ENCODE peak calls at places on chromosomes 13 and 19, in six cellular contexts. C is GM12878, S is K562, U is SK-N-SH, K is HepG2, R is H1. V is an unnamed sample.
A peak's percentile ranks its signal among the peaks of the same experiment; 100 is the strongest.

GRCh38 chr19:10872551-10873107 is 1.3 kb downstream of the CARM1 start:
- DNase-seq in C (no peak), S (no peak), U (no peak), K (no peak), R (no peak), V (no peak)

GRCh38 chr19:40144151-40144550 is 47.1 kb upstream of the MAP3K10 start:
- DNase-seq in C (no peak), S (no peak), U (no peak), K (no peak), R (no peak), V (no peak)

GRCh38 chr19:38640368-38640767 is 7.1 kb upstream of the ACTN4 start:
- DNase-seq in C (no peak), S (no peak), U (no peak), K (no peak), R (no peak), V (no peak)

GRCh38 chr13:107992542-107992941 is 222.8 kb downstream of the LIG4 start:
- DNase-seq in C (no peak), S (peak; percentile 17), U (no peak), K (no peak), R (no peak), V (no peak)

GRCh38 chr19:18620311-18620710 is 7.6 kb downstream of the TMEM59L start:
- DNase-seq in C (no peak), S (no peak), U (no peak), K (no peak), R (no peak), V (no peak)

GRCh38 chr19:5664515-5664914 is 15.8 kb downstream of the MICOS13 start:
- DNase-seq in C (no peak), S (no peak), U (no peak), K (no peak), R (no peak), V (no peak)

GRCh38 chr19:57419439-57419838 is 8.5 kb downstream of the ZNF17 start:
- DNase-seq in C (no peak), S (no peak), U (no peak), K (no peak), R (no peak), V (no peak)

GRCh38 chr13:85544756-85545155 is 254.5 kb downstream of the SLITRK6 start:
- DNase-seq in C (no peak), S (no peak), U (no peak), K (no peak), R (no peak), V (no peak)

GRCh38 chr13:99384468-99384867 is 77.3 kb upstream of the GPR183 start:
- DNase-seq in C (no peak), S (no peak), U (no peak), K (no peak), R (no peak), V (no peak)

GRCh38 chr19:3818479-3818878 is 32.3 kb upstream of the MATK start:
- DNase-seq in C (no peak), S (no peak), U (no peak), K (no peak), R (no peak), V (peak; percentile 2)

GRCh38 chr13:44011036-44011435 is 131.3 kb downstream of the LACC1 start:
- DNase-seq in C (no peak), S (no peak), U (no peak), K (no peak), R (no peak), V (no peak)

GRCh38 chr13:29935309-29935981 is 85.0 kb upstream of the UBL3 start:
- DNase-seq in C (peak; percentile 74), S (no peak), U (no peak), K (no peak), R (no peak), V (peak; percentile 11)

GRCh38 chr19:55473613-55474012 is 2.8 kb upstream of the ZNF628 start:
- DNase-seq in C (no peak), S (no peak), U (no peak), K (no peak), R (no peak), V (no peak)

GRCh38 chr13:76609643-76610042 is 276.6 kb downstream of the KCTD12 start:
- DNase-seq in C (no peak), S (no peak), U (no peak), K (no peak), R (no peak), V (no peak)

GRCh38 chr13:114109646-114110045 is 22.8 kb downstream of the RASA3 start:
- DNase-seq in C (no peak), S (no peak), U (peak; percentile 85), K (no peak), R (no peak), V (no peak)

GRCh38 chr13:112875627-112876026 is 93.4 kb upstream of the MCF2L start:
- DNase-seq in C (no peak), S (no peak), U (no peak), K (no peak), R (no peak), V (no peak)

DNA sequence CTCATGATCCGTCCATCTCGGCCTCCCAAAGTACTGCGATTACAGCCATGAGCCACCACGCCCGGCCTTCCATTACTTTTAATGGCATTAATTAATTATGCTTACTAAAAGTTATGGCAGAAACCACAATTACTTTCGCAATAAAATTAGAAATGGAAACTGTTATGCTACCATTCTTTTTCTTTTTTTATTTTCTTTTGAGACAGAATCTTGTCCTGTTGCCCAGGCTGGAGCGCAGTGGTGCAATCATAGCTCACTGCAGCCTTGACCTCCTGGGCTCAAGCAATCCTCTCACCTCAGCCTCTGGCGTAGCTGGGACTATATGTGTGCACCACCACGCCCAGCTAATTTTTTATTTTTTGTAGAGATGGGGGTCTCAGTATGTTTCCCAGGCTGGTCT is 4.6 kb upstream of the BST2 start:
- DNase-seq in C (no peak), S (no peak), U (no peak), K (no peak), R (no peak), V (no peak)
- TF ChIP-seq GABPA in C (no peak), S (no peak), U (no peak), K (no peak), R (no peak), V (no peak)

DNA sequence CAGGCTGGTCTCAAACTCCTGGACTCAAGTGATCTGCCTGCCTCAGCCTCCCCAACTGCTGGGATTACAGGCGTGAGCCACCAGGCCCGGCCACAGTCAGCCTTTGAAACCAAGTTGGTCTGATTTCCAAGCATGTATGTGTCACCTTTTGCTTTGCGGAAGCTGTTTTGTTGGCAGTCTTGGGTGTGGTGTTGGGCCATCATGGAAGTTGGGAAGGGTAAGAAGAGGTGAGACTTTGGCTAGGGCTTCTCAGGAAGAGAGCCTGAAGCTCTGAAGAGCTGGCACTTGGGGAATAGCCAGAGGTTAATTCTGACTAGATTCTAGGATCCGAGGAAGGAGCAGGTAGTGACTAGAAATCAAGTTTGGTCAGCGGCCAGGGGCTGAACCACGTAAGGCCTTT is 2.8 kb downstream of the RSPH6A start:
- DNase-seq in C (no peak), S (no peak), U (no peak), K (no peak), R (no peak), V (no peak)
- TF ChIP-seq GABPA in C (no peak), S (no peak), U (no peak), K (no peak), R (no peak), V (no peak)

GRCh38 chr13:110913322-110913721 is 1.5 kb downstream of the ANKRD10 start:
- DNase-seq in C (no peak), S (no peak), U (no peak), K (peak; percentile 28), R (no peak), V (peak; percentile 33)
- TF ChIP-seq GABPA in C (no peak), S (no peak), U (no peak), K (no peak), R (no peak), V (no peak)

GRCh38 chr19:50827476-50827875 is 3.9 kb upstream of the KLK1 start:
- DNase-seq in C (no peak), S (no peak), U (no peak), K (no peak), R (no peak), V (no peak)
- TF ChIP-seq GABPA in C (no peak), S (no peak), U (no peak), K (no peak), R (no peak), V (no peak)

DNA sequence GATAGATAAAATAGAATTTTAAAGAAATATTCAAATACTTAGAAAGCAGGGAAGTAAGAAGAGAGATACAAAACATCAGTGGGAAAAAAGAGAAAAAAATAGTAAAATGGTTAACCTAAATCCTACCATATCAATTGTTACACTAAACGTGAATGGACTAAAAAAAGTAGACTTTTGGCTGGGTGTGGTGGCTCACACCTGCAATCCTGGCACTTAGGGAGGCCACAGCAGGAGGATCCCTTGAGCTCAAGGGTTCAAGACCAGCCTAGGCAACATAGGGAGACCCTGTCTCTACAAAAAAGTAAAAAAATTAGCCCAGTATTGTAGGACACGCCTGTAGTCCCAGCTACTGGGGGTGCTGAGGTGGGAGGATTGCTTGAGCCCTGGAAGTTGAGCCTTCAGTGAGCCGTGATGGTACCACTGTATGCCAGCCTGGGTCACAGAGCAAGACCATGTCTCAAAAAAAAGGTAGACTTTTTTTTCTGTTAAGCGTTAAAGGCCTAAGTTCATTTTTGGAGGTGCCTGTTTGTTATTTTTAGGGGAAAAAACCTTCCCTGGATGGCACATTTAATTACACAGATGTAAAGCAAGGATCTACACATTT is 29.6 kb downstream of the KLF5 start:
- DNase-seq in C (no peak), S (no peak), U (no peak), K (no peak), R (no peak), V (no peak)
- TF ChIP-seq GABPA in C (no peak), S (no peak), U (no peak), K (no peak), R (no peak), V (no peak)

GRCh38 chr13:35930665-35931631 is 200.2 kb downstream of the DCLK1 start:
- DNase-seq in C (peak; percentile 8), S (no peak), U (no peak), K (no peak), R (no peak), V (no peak)
- TF ChIP-seq GABPA in C (no peak), S (no peak), U (no peak), K (no peak), R (no peak), V (no peak)

DNA sequence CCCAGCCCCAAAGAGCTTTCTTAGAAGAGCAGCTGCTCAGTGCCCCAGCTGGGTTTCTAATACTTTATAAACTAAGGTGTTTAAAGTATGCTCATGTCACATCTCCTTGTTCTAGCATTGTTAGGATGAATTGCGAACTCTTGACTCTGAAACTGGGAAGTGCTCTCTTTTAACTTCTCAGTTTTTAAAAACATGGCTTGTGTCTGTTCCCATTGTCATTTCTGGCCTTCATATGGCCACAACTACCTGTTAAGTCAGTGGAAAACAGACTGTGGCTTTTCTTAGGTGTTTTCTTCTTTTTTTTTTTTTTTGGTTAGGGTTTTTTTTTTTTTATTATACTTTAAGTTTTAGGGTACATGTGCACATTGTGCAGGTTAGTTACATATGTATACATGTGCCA is 164.7 kb downstream of the KCNRG start:
- DNase-seq in C (no peak), S (no peak), U (no peak), K (no peak), R (no peak), V (no peak)
- TF ChIP-seq GABPA in C (no peak), S (no peak), U (no peak), K (no peak), R (no peak), V (no peak)

V was measured in HL-60.